ENCODE peak calls at places on chromosomes 1 and 21, in seven cellular contexts. O is endothelial cell of umbilical vein; I is A549; V is CD8-positive, alpha-beta T cell; H is GM23248; Y is lower leg skin; X is IMR-90. K is an unnamed sample.

GRCh38 chr1:47442202-47442601 is 4.4 kb downstream of the FOXD2 start:
- DNase-seq in O (no peak), V (no peak), I (no peak), X (no peak), Y (no peak), H (no peak), K (no peak)

GRCh38 chr1:87151500-87152421 is 176.9 kb upstream of the LMO4 start:
- DNase-seq in I (no peak), O (peak; percentile 64), V (no peak), X (peak; percentile 58), H (no peak), Y (no peak), K (no peak)

GRCh38 chr1:203227684-203228083 is 1.8 kb downstream of the CHIT1 start:
- DNase-seq in V (no peak), X (no peak), H (no peak), O (no peak), Y (no peak), I (no peak), K (no peak)

GRCh38 chr1:1325288-1326074 is 879 bp downstream of the CPTP start:
- DNase-seq in O (peak; percentile 44), V (no peak), H (no peak), Y (no peak), I (no peak), X (no peak), K (no peak)

GRCh38 chr1:231638647-231639046 is 12.1 kb downstream of the DISC1 start:
- DNase-seq in Y (no peak), X (no peak), H (peak; percentile 23), O (no peak), V (no peak), I (no peak), K (no peak)

GRCh38 chr1:93605026-93605425 is 76.6 kb downstream of the BCAR3 start:
- DNase-seq in X (no peak), V (no peak), H (no peak), Y (no peak), O (no peak), I (no peak), K (no peak)

GRCh38 chr1:29937356-29937755 is 701.0 kb downstream of the PTPRU start:
- DNase-seq in X (no peak), H (no peak), V (no peak), I (no peak), O (no peak), Y (no peak), K (no peak)

GRCh38 chr1:234748066-234748465 is 138.1 kb upstream of the IRF2BP2 start:
- DNase-seq in H (no peak), Y (no peak), O (no peak), I (no peak), V (no peak), X (no peak), K (no peak)

GRCh38 chr1:176206006-176206960 is 803 bp downstream of the COP1 start:
- DNase-seq in I (peak; percentile 52), X (peak; percentile 29), O (peak; percentile 55), V (no peak), H (peak; percentile 74), Y (no peak), K (no peak)

GRCh38 chr1:76141898-76142297 is 67.4 kb downstream of the ST6GALNAC3 start:
- DNase-seq in H (no peak), Y (no peak), X (no peak), V (no peak), I (no peak), O (no peak), K (no peak)

GRCh38 chr1:94270801-94271203 is 33.4 kb upstream of the ARHGAP29 start:
- DNase-seq in Y (no peak), V (no peak), X (peak; percentile 86), I (no peak), O (peak; percentile 42), H (peak; percentile 75), K (peak; percentile 87)

GRCh38 chr1:30868833-30869435 is 39.6 kb downstream of the SDC3 start:
- DNase-seq in Y (no peak), O (no peak), H (no peak), I (no peak), V (no peak), X (no peak), K (no peak)

GRCh38 chr1:48619529-48619928 is 147.5 kb upstream of the SPATA6 start:
- DNase-seq in Y (no peak), X (peak; percentile 3), H (peak; percentile 44), I (peak; percentile 4), V (no peak), O (no peak), K (no peak)

GRCh38 chr1:228452194-228453021 is 34.8 kb upstream of the RNF187 start:
- DNase-seq in H (no peak), Y (no peak), I (peak; percentile 21), V (no peak), O (no peak), X (peak; percentile 25), K (no peak)

GRCh38 chr1:54239603-54240002 is 39.6 kb downstream of the MRPL37 start:
- DNase-seq in V (no peak), X (no peak), Y (no peak), O (no peak), H (no peak), I (no peak), K (no peak)

GRCh38 chr1:97845805-97846204 is 75.0 kb downstream of the DPYD start:
- DNase-seq in V (no peak), I (no peak), O (no peak), H (no peak), X (no peak), Y (no peak), K (no peak)

GRCh38 chr21:16418211-16418610 is 688.4 kb downstream of the USP25 start:
- DNase-seq in O (peak; percentile 56), Y (no peak), V (no peak), H (peak; percentile 49), X (no peak), I (no peak), K (no peak)

GRCh38 chr1:32767156-32767555 is 50.0 kb downstream of the YARS1 start:
- DNase-seq in V (no peak), Y (no peak), X (no peak), H (no peak), I (no peak), O (no peak), K (no peak)

GRCh38 chr1:223538921-223539445 is 126.5 kb downstream of the CAPN8 start:
- DNase-seq in X (no peak), I (no peak), V (no peak), H (no peak), Y (no peak), O (no peak), K (no peak)

GRCh38 chr1:229671310-229671709 is 45.3 kb downstream of the URB2 start:
- DNase-seq in H (no peak), V (no peak), O (no peak), I (no peak), Y (no peak), X (no peak), K (no peak)
- H3K4me3 ChIP-seq in H (no peak overlapping the region), V (no peak overlapping the region), O (no peak overlapping the region), I (no peak overlapping the region), Y (no peak overlapping the region), X (no peak overlapping the region), K (no peak overlapping the region)

GRCh38 chr1:172323666-172324065 is 96.8 kb upstream of the C1orf105 start:
- DNase-seq in I (no peak), Y (no peak), X (no peak), V (no peak), H (no peak), O (no peak), K (no peak)

GRCh38 chr1:172321429-172321828 is 99.1 kb upstream of the C1orf105 start:
- DNase-seq in O (peak; percentile 58), I (peak; percentile 65), X (peak; percentile 66), V (no peak), H (peak; percentile 83), Y (no peak), K (no peak)

GRCh38 chr1:172320723-172321122 is 99.8 kb upstream of the C1orf105 start:
- DNase-seq in O (peak; percentile 77), V (no peak), I (no peak), X (peak; percentile 64), H (peak; percentile 66), Y (no peak), K (no peak)

GRCh38 chr1:172325562-172325961 is 94.9 kb upstream of the C1orf105 start:
- DNase-seq in H (peak; percentile 69), Y (no peak), O (peak; percentile 52), I (peak; percentile 66), X (peak; percentile 67), V (no peak), K (no peak)

GRCh38 chr1:172322219-172323061 is 98.0 kb upstream of the C1orf105 start:
- DNase-seq in X (peak; percentile 88), V (no peak), Y (peak; percentile 45), I (peak; percentile 92), H (peak; percentile 89), O (peak; percentile 96), K (peak; percentile 50)
- H3K4me3 ChIP-seq in X (no peak overlapping the region), V (no peak overlapping the region), Y (no peak overlapping the region), I (peak overlapping the region; percentile 39), H (peak overlapping the region; percentile 52), O (no peak overlapping the region), K (no peak overlapping the region)

DNA sequence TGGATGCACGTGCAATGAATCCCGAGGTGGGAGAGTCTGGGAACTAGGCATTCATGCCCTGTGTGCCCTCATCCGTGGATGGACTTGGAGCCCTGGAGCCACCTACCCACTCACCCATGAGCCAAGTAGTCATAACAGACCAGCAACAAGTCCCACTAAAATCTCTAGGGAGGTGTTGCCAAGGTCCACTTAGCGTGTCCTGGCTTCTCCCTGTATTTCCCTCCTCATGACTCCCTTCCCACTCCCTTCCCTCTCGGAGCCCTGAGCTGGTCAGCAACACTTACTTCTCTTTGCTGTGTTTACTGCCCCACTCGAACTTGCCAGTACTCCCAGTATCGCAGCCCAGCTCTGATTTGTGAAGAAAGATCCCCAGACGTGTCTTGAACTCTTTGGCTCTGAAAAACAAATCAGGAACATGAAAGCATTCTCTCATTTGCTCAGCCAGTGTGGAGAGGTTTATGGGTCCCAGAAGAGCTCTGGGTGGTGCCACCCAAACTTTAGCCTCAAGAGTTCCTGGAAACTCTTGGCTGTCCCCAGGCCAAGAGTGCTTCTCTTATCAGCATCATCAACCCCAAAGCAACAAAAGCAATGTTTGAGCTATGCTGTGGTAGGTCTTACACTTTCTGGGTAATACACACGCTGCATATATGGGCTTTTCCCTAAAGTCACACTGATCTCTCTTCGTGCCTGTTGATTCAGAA is 1.1 kb downstream of the RGS16 start:
- DNase-seq in V (no peak), O (no peak), H (peak; percentile 41), I (no peak), Y (no peak), X (no peak), K (no peak)
- H3K4me3 ChIP-seq in V (no peak overlapping the region), O (no peak overlapping the region), H (no peak overlapping the region), I (no peak overlapping the region), Y (no peak overlapping the region), X (no peak overlapping the region), K (no peak overlapping the region)

GRCh38 chr21:31266241-31266640 is 77.8 kb downstream of the TIAM1 start:
- DNase-seq in H (peak; percentile 23), Y (no peak), I (no peak), X (no peak), O (no peak), V (no peak), K (no peak)
- H3K4me3 ChIP-seq in H (peak overlapping the region; percentile 50), Y (no peak overlapping the region), I (no peak overlapping the region), X (no peak overlapping the region), O (no peak overlapping the region), V (no peak overlapping the region), K (no peak overlapping the region)

K was measured in epithelial cell of proximal tubule.